ENCODE peak calls at places on chromosome 6, in five cellular contexts. B is adrenal gland, Y is WERI-Rb-1, H is mesenchymal stem cell, N is GM23248. C is an unnamed sample.
A peak's percentile ranks its signal among the peaks of the same experiment; 100 is the strongest.

GRCh38 chr6:33700391-33701050 is 11.0 kb downstream of the UQCC2 start:
- DNase-seq in B (peak; percentile 79), Y (peak; percentile 96), H (peak; percentile 75), N (peak; percentile 87), C (peak; percentile 47)

GRCh38 chr6:160222491-160222890 is 36.1 kb downstream of the SLC22A2 start:
- DNase-seq in B (no peak), Y (no peak), H (no peak), N (no peak), C (no peak)

GRCh38 chr6:111939902-111940301 is 66.7 kb upstream of the FYN start:
- DNase-seq in B (no peak), Y (no peak), H (no peak), N (no peak), C (no peak)

GRCh38 chr6:97819680-97820079 is 536.7 kb upstream of the MMS22L start:
- DNase-seq in B (no peak), Y (no peak), H (no peak), N (no peak), C (no peak)

GRCh38 chr6:16464045-16464444 is 225.7 kb downstream of the GMPR start:
- DNase-seq in B (no peak), Y (no peak), H (no peak), N (no peak), C (no peak)

GRCh38 chr6:101011165-101011564 is 130.0 kb upstream of the ASCC3 start:
- DNase-seq in B (no peak), Y (no peak), H (peak; percentile 26), N (no peak), C (no peak)

GRCh38 chr6:157240059-157240959 is 83.0 kb downstream of the TMEM242 start:
- DNase-seq in B (peak; percentile 61), Y (peak; percentile 90), H (peak; percentile 25), N (peak; percentile 93), C (no peak)

GRCh38 chr6:32432050-32432450 is 7.6 kb upstream of the HLA-DRA start:
- DNase-seq in B (no peak), Y (no peak), H (peak; percentile 33), N (peak; percentile 52), C (no peak)

GRCh38 chr6:141437685-141438084 is 695.0 kb upstream of the GJE1 start:
- DNase-seq in B (no peak), Y (no peak), H (no peak), N (no peak), C (no peak)

GRCh38 chr6:89525786-89526562 is 93.0 kb downstream of the ANKRD6 start:
- DNase-seq in B (no peak), Y (no peak), H (no peak), N (no peak), C (no peak)

GRCh38 chr6:79984261-79984660 is 20.2 kb upstream of the TTK start:
- DNase-seq in B (no peak), Y (peak; percentile 17), H (no peak), N (peak; percentile 7), C (no peak)

GRCh38 chr6:31402324-31403282 is 792 bp upstream of the MICA start:
- DNase-seq in B (peak; percentile 60), Y (peak; percentile 79), H (peak; percentile 70), N (peak; percentile 60), C (no peak)

GRCh38 chr6:6891074-6891754 is 216.5 kb upstream of the RREB1 start:
- DNase-seq in B (no peak), Y (no peak), H (no peak), N (no peak), C (no peak)

GRCh38 chr6:91149246-91149645 is 562.4 kb upstream of the MAP3K7 start:
- DNase-seq in B (no peak), Y (no peak), H (peak; percentile 16), N (peak; percentile 0), C (no peak)

GRCh38 chr6:35047265-35048011 is 93.7 kb downstream of the TCP11 start:
- DNase-seq in B (peak; percentile 69), Y (peak; percentile 62), H (peak; percentile 78), N (peak; percentile 84), C (no peak)

GRCh38 chr6:7052441-7052936 is 55.3 kb upstream of the RREB1 start:
- DNase-seq in B (peak; percentile 89), Y (peak; percentile 62), H (peak; percentile 87), N (peak; percentile 79), C (peak; percentile 25)

GRCh38 chr6:10603265-10603664 is 82.1 kb downstream of the GCNT2 start:
- DNase-seq in B (no peak), Y (no peak), H (no peak), N (no peak), C (no peak)

GRCh38 chr6:140485740-140486467 is 1111.5 kb upstream of the CITED2 start:
- DNase-seq in B (peak; percentile 35), Y (no peak), H (peak; percentile 79), N (peak; percentile 97), C (no peak)

GRCh38 chr6:56807992-56808342 is 146.9 kb upstream of the BEND6 start:
- DNase-seq in B (no peak), Y (no peak), H (peak; percentile 61), N (no peak), C (no peak)

GRCh38 chr6:104527761-104528415 is 331.8 kb downstream of the HACE1 start:
- DNase-seq in B (peak; percentile 17), Y (peak; percentile 28), H (no peak), N (peak; percentile 43), C (peak; percentile 2)

GRCh38 chr6:128494440-128494839 is 26.0 kb downstream of the PTPRK start:
- DNase-seq in B (no peak), Y (no peak), H (no peak), N (no peak), C (no peak)

GRCh38 chr6:149246691-149247384 is 70.7 kb upstream of the TAB2 start:
- DNase-seq in B (no peak), Y (no peak), H (no peak), N (no peak), C (peak; percentile 38)

GRCh38 chr6:134379086-134379485 is 61.2 kb upstream of the SGK1 start:
- DNase-seq in B (no peak), Y (no peak), H (no peak), N (no peak), C (no peak)

GRCh38 chr6:166708466-166708865 is 81.4 kb upstream of the RPS6KA2 start:
- DNase-seq in B (no peak), Y (no peak), H (no peak), N (no peak), C (no peak)

GRCh38 chr6:116633685-116634084 is 17.4 kb downstream of the RSPH4A start:
- DNase-seq in B (no peak), Y (no peak), H (no peak), N (peak; percentile 13), C (no peak)

DNA sequence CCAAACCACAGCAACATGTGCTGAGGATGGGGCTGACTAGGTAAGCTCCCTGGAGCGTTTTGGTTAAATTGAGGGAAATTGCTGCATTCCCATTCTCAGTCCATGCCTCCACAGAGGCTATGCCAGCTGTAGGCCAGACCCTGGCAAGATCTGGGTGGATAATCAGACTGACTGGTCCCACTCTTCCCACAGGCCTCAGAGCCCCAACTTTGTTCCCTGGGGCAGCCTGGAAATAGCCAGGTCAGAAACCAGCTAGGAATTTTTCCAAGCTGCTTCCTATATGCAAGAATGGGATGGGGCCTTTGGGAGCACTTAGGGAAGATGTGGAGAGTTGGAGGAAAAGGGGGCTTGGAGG is 1.5 kb upstream of the VEGFA start:
- DNase-seq in B (peak; percentile 7), Y (no peak), H (no peak), N (no peak), C (no peak)
- H3K27ac ChIP-seq in B (no peak overlapping the region), Y (no peak overlapping the region), H (no peak overlapping the region), N (peak overlapping the region; percentile 82), C (no peak overlapping the region)

GRCh38 chr6:1393641-1394283 is 4.4 kb downstream of the FOXF2 start:
- DNase-seq in B (no peak), Y (no peak), H (no peak), N (no peak), C (no peak)

GRCh38 chr6:1394591-1395463 is 5.5 kb downstream of the FOXF2 start:
- DNase-seq in B (no peak), Y (no peak), H (no peak), N (no peak), C (no peak)

GRCh38 chr6:1396952-1397868 is 7.8 kb downstream of the FOXF2 start:
- DNase-seq in B (peak; percentile 69), Y (peak; percentile 81), H (peak; percentile 83), N (peak; percentile 81), C (peak; percentile 6)

GRCh38 chr6:1395496-1395895 is 6.1 kb downstream of the FOXF2 start:
- DNase-seq in B (no peak), Y (no peak), H (no peak), N (no peak), C (no peak)

DNA sequence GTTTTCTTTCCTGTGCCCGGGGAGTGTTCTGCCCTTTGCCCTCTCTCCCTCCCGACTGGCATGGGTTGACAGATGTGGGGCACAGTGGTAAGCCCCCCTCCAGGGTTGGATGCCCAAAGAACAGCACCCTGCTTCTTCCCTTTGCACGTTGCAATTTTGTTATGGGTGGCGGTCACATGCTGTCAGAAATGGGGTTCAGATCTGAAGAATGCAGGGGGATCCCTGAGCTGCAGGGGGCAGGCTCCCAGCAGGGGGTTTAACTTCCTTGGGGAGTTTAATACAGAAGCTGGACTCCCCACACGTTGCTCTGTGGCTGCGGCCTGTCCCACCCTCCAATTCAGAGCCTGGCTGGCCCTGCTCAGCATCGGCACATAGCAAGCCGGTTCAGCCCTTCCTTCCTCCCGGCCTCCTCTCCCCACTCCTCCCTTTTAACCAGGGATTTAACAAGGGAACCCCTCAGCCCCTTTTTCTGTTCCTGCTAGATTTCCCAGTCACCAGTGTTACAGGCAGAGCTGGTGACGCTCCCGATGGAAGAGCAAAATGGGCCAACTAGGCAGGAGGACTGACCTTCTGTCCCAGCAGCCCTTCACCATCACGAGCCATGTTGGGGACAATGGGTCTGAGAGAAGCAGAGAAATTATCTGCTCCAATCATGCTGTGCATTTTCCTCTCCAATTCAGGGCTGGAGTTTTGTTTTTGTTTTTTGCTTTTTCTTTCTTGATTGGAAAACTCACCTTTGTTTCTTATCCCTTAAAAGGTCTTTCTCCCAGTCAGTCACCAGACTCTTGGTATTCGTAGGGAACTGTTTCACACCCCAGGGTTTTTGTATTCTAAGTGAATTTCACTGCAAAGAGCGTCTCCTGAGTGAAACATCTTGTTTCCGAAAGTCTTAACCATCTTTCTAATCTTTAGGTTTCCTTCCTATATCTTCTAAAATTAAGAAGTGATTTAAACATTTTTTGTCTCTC is 6.8 kb downstream of the FOXF2 start:
- DNase-seq in B (no peak), Y (no peak), H (no peak), N (no peak), C (no peak)
- H3K27ac ChIP-seq in B (no peak overlapping the region), Y (no peak overlapping the region), H (no peak overlapping the region), N (no peak overlapping the region), C (no peak overlapping the region)

GRCh38 chr6:125798734-125799510 is 8.2 kb downstream of the NCOA7 start:
- DNase-seq in B (no peak), Y (no peak), H (no peak), N (peak; percentile 18), C (no peak)
- H3K27ac ChIP-seq in B (no peak overlapping the region), Y (no peak overlapping the region), H (peak overlapping the region; percentile 22), N (peak overlapping the region; percentile 5), C (no peak overlapping the region)

DNA sequence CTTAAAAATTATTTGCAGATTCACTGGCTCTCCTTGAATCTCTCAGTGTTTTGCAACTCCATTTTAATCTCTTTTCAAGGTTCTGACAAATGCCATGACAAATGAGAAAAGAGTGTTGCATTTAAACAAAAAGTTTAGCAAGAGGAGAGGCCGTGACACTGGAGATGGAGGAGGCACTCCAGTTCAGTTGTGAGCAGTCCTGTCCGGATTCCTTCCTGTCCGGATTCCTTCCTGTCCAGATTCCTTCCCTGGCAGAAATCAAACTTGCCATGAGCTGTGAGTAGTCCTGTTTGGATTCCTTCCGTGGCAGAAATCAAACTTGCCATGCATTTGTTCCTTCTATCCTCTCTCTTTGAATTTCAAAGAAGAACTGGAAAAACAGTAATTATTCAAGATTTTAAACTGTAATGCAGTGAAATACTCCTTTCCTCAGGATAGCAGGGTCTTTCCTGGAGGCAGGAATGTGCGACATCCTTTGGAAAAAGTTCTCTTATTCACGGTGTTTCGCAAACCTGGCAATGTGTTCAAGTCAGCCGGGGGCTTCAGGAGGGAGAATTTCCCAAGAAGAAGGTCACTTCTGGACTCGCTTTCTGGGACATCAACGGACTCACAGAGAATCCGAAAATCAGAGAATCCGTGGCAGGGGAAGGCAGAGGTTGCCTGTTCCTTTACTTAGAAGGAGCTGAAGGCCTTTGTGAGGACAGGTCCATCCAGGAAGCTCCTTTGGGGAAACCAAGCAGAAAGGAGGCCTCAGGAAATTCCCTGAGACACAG is 48.7 kb upstream of the DACT2 start:
- DNase-seq in B (no peak), Y (no peak), H (no peak), N (peak; percentile 44), C (no peak)
- H3K27ac ChIP-seq in B (no peak overlapping the region), Y (no peak overlapping the region), H (no peak overlapping the region), N (no peak overlapping the region), C (no peak overlapping the region)